ENCODE peak calls at places on chromosomes 7 and 10, in seven cellular contexts. T, M, U, F, X, L and J are unnamed samples.
A peak's percentile ranks its signal among the peaks of the same experiment; 100 is the strongest.

GRCh38 chr7:81956520-81956919 is 186.7 kb upstream of the HGF start:
- DNase-seq in T (no peak), M (peak; percentile 5), U (no peak), F (no peak), X (peak; percentile 52), L (no peak), J (no peak)

GRCh38 chr10:66827353-66827752 is 98.5 kb upstream of the LRRTM3 start:
- DNase-seq in T (no peak), M (no peak), U (no peak), F (no peak), X (no peak), L (no peak), J (no peak)

GRCh38 chr7:815284-816216 is 16.7 kb upstream of the SUN1 start:
- DNase-seq in T (peak; percentile 74), M (peak; percentile 23), U (no peak), F (no peak), X (peak; percentile 20), L (no peak), J (peak; percentile 83)

GRCh38 chr10:103442031-103442461 is 10.1 kb downstream of the CALHM2 start:
- DNase-seq in T (no peak), M (no peak), U (no peak), F (no peak), X (no peak), L (peak; percentile 66), J (no peak)

GRCh38 chr7:100406767-100407166 is 21.7 kb downstream of the ZCWPW1 start:
- DNase-seq in T (no peak), M (no peak), U (no peak), F (no peak), X (no peak), L (no peak), J (no peak)

GRCh38 chr7:2710256-2710655 is 22.3 kb downstream of the AMZ1 start:
- DNase-seq in T (no peak), M (no peak), U (peak; percentile 66), F (no peak), X (no peak), L (no peak), J (no peak)

GRCh38 chr7:142592664-142593063 is 156.6 kb upstream of the PRSS1 start:
- DNase-seq in T (no peak), M (no peak), U (no peak), F (no peak), X (no peak), L (no peak), J (no peak)

GRCh38 chr10:51886438-51887068 is 187.2 kb upstream of the CSTF2T start:
- DNase-seq in T (no peak), M (no peak), U (no peak), F (no peak), X (no peak), L (no peak), J (no peak)

GRCh38 chr7:132899833-132900232 is 182.1 kb downstream of the CHCHD3 start:
- DNase-seq in T (no peak), M (no peak), U (no peak), F (no peak), X (peak; percentile 4), L (no peak), J (no peak)
- TF ChIP-seq CTCF in T (no peak), M (peak; percentile 14), U (no peak), F (no peak), X (peak; percentile 14), L (no peak), J (no peak)

GRCh38 chr7:139544645-139545044 is 21.2 kb downstream of the CLEC2L start:
- DNase-seq in T (no peak), M (no peak), U (no peak), F (no peak), X (no peak), L (no peak), J (no peak)
- TF ChIP-seq CTCF in T (no peak), M (no peak), U (no peak), F (no peak), X (no peak), L (no peak), J (no peak)

GRCh38 chr10:70617798-70618568 is 15.4 kb upstream of the PRF1 start:
- DNase-seq in T (no peak), M (no peak), U (no peak), F (no peak), X (no peak), L (no peak), J (no peak)

GRCh38 chr10:70621497-70622078 is 19.0 kb upstream of the PRF1 start:
- DNase-seq in T (no peak), M (no peak), U (no peak), F (no peak), X (no peak), L (no peak), J (no peak)

GRCh38 chr10:70618663-70619062 is 16.1 kb upstream of the PRF1 start:
- DNase-seq in T (no peak), M (no peak), U (no peak), F (no peak), X (no peak), L (no peak), J (no peak)

GRCh38 chr10:70620020-70620289 is 17.4 kb upstream of the PRF1 start:
- DNase-seq in T (no peak), M (no peak), U (no peak), F (no peak), X (no peak), L (no peak), J (no peak)

DNA sequence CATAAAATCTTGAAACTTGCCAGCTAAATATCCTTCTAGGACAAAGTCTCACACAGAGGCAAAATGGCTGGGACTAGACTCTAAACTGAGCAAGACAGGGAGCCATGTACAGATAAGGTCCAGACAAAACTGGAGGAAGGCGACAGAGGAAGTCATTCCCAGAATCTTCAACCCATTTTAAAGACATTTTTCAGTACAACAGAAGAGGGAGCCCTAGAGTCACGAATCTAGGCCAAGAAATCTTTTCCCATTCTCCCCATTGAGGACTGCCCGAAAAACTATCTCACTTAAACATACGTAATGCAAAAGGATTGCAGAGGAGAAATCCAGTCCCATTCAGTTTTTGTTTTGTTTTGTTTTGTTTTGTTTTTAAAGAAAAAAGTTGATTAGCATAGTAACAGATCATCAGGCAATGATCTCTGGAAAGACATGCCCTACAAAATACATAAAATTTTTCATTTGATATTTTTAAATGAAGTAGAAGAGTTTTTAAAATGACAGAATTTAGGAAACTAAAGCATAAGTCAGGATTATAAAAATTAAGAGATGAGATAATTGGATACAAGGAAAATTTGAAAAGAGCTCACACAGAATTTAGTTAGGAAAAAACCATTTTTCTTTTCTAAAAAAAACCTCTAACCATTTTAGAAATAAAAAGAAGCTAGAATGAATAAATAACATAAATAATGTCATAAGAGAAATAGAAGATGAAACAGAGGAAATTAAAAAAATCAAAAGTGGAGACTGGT is 16.9 kb upstream of the PRF1 start:
- DNase-seq in T (no peak), M (peak; percentile 45), U (no peak), F (no peak), X (no peak), L (no peak), J (no peak)
- TF ChIP-seq CTCF in T (no peak), M (peak; percentile 38), U (no peak), F (no peak), X (peak; percentile 22), L (no peak), J (peak; percentile 9)

DNA sequence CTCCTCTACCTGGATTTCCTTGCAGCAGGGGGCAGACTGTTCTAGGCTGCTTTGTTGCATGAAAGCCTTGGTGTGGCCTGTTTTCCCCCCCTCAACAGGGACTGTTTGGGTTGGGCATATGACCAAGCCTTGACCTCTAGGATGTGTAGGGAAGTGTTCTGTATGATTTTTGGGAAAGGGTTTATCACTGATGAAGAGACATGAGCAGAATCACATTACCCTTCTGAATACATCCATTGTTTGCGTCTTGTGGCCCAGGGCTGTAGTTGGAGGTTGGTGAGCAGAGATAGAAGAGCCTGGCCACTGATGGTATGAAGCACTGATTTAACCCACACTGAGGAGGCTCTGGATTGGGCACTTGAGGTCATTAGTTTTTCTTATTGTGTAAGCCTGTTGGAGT is 26.6 kb downstream of the ZNF12 start:
- DNase-seq in T (no peak), M (no peak), U (no peak), F (no peak), X (no peak), L (no peak), J (no peak)
- TF ChIP-seq CTCF in T (no peak), M (no peak), U (no peak), F (no peak), X (no peak), L (no peak), J (no peak)